ENCODE peak calls at places on chromosomes 12 and 14, in eight cellular contexts. L is stimulated activated CD4-positive, alpha-beta T cell treated with anti-CD3 and anti-CD28 coated beads, Interleukin-4, amount 100 ng/mL, for 24 hours; H is stomach; Z is lower leg skin; V is epithelial cell of esophagus; E is fibroblast of the aortic adventitia; N is SK-N-DZ; I is T-helper 2 cell. Y is an unnamed sample.

GRCh38 chr12:92933606-92934005 is 4.5 kb upstream of the EEA1 start:
- DNase-seq in H (no peak), I (no peak), Z (no peak), N (no peak), V (no peak), L (no peak), E (no peak), Y (no peak)

GRCh38 chr14:104559043-104559768 is 20.4 kb upstream of the C14orf180 start:
- DNase-seq in N (no peak), Z (no peak), E (no peak), H (no peak), I (no peak), L (no peak), V (no peak), Y (no peak)

GRCh38 chr14:84927096-84927910 is 602.6 kb upstream of the FLRT2 start:
- DNase-seq in V (peak; percentile 12), H (no peak), Z (no peak), E (no peak), L (no peak), N (no peak), I (no peak), Y (no peak)

GRCh38 chr14:55874785-55875184 is 243.4 kb upstream of the PELI2 start:
- DNase-seq in E (peak; percentile 9), H (no peak), Z (no peak), L (no peak), N (no peak), I (no peak), V (no peak), Y (no peak)

GRCh38 chr14:55845963-55846851 is 266.2 kb downstream of the KTN1 start:
- DNase-seq in N (no peak), I (no peak), H (no peak), Z (no peak), E (peak; percentile 16), L (no peak), V (no peak), Y (no peak)

GRCh38 chr12:115194448-115194847 is 510.5 kb upstream of the TBX3 start:
- DNase-seq in V (no peak), H (no peak), E (no peak), L (no peak), Z (no peak), I (no peak), N (no peak), Y (no peak)

GRCh38 chr12:110005319-110005973 is 6.2 kb downstream of the ANKRD13A start:
- DNase-seq in Z (no peak), E (no peak), L (no peak), H (no peak), I (no peak), N (no peak), V (no peak), Y (no peak)

GRCh38 chr12:2864198-2864597 is 7.4 kb upstream of the TEX52 start:
- DNase-seq in L (no peak), N (no peak), E (no peak), H (no peak), I (no peak), V (no peak), Z (no peak), Y (no peak)

GRCh38 chr12:27324452-27324999 is 8.1 kb upstream of the BMAL2 start:
- DNase-seq in V (no peak), E (peak; percentile 45), N (no peak), L (no peak), I (no peak), H (no peak), Z (no peak), Y (no peak)

GRCh38 chr12:49868952-49869815 is 26.3 kb upstream of the BCDIN3D start:
- DNase-seq in L (no peak), H (peak; percentile 83), Z (peak; percentile 90), E (peak; percentile 100), V (no peak), I (no peak), N (peak; percentile 100), Y (no peak)

GRCh38 chr12:112577473-112578334 is 159.0 kb downstream of the PTPN11 start:
- DNase-seq in H (no peak), Z (peak; percentile 12), L (no peak), V (no peak), I (no peak), E (no peak), N (no peak), Y (no peak)

GRCh38 chr14:100662850-100663527 is 63.7 kb upstream of the DLK1 start:
- DNase-seq in N (peak; percentile 68), L (peak; percentile 65), H (peak; percentile 71), V (peak; percentile 55), Z (peak; percentile 92), I (peak; percentile 43), E (peak; percentile 69), Y (peak; percentile 22)

GRCh38 chr12:1837541-1838206 is 17.3 kb downstream of the LRTM2 start:
- DNase-seq in Z (no peak), L (no peak), H (no peak), E (no peak), N (no peak), I (no peak), V (no peak), Y (no peak)

GRCh38 chr12:84508325-84508861 is 404.2 kb downstream of the SLC6A15 start:
- DNase-seq in Z (no peak), I (no peak), N (peak; percentile 24), H (no peak), E (peak; percentile 81), V (peak; percentile 93), L (no peak), Y (no peak)

GRCh38 chr12:96846313-96846712 is 60.7 kb upstream of the NEDD1 start:
- DNase-seq in V (no peak), L (no peak), N (no peak), I (no peak), Z (no peak), H (no peak), E (no peak), Y (no peak)

GRCh38 chr12:94151577-94151976 is 3.2 kb downstream of the PLXNC1 start:
- DNase-seq in E (no peak), I (no peak), H (no peak), L (no peak), N (no peak), Z (no peak), V (no peak), Y (no peak)

GRCh38 chr12:93509506-93509905 is 42.2 kb downstream of the MRPL42 start:
- DNase-seq in L (no peak), I (no peak), E (no peak), Z (no peak), V (no peak), N (no peak), H (no peak), Y (no peak)

GRCh38 chr14:88248606-88249005 is 74.5 kb downstream of the KCNK10 start:
- DNase-seq in I (no peak), L (no peak), N (no peak), Z (no peak), V (peak; percentile 27), H (no peak), E (peak; percentile 58), Y (no peak)

GRCh38 chr12:238116-238515 is 24.2 kb upstream of the SLC6A12 start:
- DNase-seq in H (no peak), Z (peak; percentile 13), E (no peak), L (no peak), V (no peak), I (no peak), N (no peak), Y (no peak)

GRCh38 chr12:112121780-112122565 is 3.4 kb upstream of the TRAFD1 start:
- DNase-seq in L (no peak), H (peak; percentile 60), E (peak; percentile 91), I (no peak), N (no peak), Z (peak; percentile 93), V (peak; percentile 89), Y (no peak)

GRCh38 chr12:27907766-27908165 is 64.8 kb downstream of the PTHLH start:
- DNase-seq in E (no peak), H (no peak), Z (no peak), I (no peak), N (no peak), V (peak; percentile 19), L (no peak), Y (no peak)

GRCh38 chr14:94994245-94994644 is 163.1 kb downstream of the DICER1 start:
- DNase-seq in E (no peak), H (no peak), L (no peak), N (no peak), Z (no peak), I (no peak), V (no peak), Y (no peak)

GRCh38 chr14:88631091-88631490 is 68.3 kb downstream of the ZC3H14 start:
- DNase-seq in Z (no peak), E (no peak), V (no peak), N (no peak), I (no peak), H (no peak), L (no peak), Y (no peak)

GRCh38 chr12:2288471-2288870 is 235.7 kb downstream of the CACNA1C start:
- DNase-seq in Z (peak; percentile 65), N (no peak), L (no peak), I (no peak), V (no peak), E (no peak), H (no peak), Y (no peak)

GRCh38 chr14:96145116-96145864 is 59.3 kb upstream of the BDKRB2 start:
- DNase-seq in H (no peak), N (no peak), L (no peak), V (no peak), I (no peak), Z (no peak), E (peak; percentile 89), Y (no peak)

GRCh38 chr12:6943387-6943718 is 263 bp upstream of the RNU7-1 start:
- DNase-seq in N (peak; percentile 98), V (peak; percentile 91), Z (peak; percentile 96), E (peak; percentile 96), I (peak; percentile 61), L (peak; percentile 85), H (peak; percentile 86), Y (peak; percentile 49)

GRCh38 chr12:69896653-69897381 is 71.8 kb downstream of the MYRFL start:
- DNase-seq in L (no peak), N (no peak), Z (no peak), H (no peak), I (no peak), E (no peak), V (no peak), Y (no peak)

GRCh38 chr14:84493779-84494178 is 1036.2 kb upstream of the FLRT2 start:
- DNase-seq in I (no peak), Z (no peak), L (no peak), V (no peak), E (no peak), N (no peak), H (no peak), Y (no peak)

GRCh38 chr14:104676694-104677505 is 12.5 kb upstream of the INF2 start:
- DNase-seq in L (peak; percentile 59), H (no peak), Z (no peak), I (peak; percentile 43), V (no peak), E (no peak), N (peak; percentile 44), Y (no peak)

GRCh38 chr14:100909439-100909838 is 5.9 kb upstream of the RTL1 start:
- DNase-seq in Z (no peak), L (no peak), H (no peak), I (no peak), E (no peak), N (no peak), V (no peak), Y (no peak)

GRCh38 chr14:96122496-96122895 is 82.1 kb upstream of the BDKRB2 start:
- DNase-seq in N (no peak), V (no peak), E (no peak), I (no peak), Z (peak; percentile 31), H (no peak), L (no peak), Y (no peak)

GRCh38 chr12:28958553-28959195 is 190.4 kb upstream of the FAR2 start:
- DNase-seq in V (peak; percentile 53), H (no peak), L (no peak), E (peak; percentile 86), Z (no peak), N (peak; percentile 45), I (no peak), Y (no peak)

GRCh38 chr12:128245106-128245505 is 21.9 kb upstream of the TMEM132C start:
- DNase-seq in I (no peak), N (peak; percentile 98), H (no peak), L (no peak), V (no peak), E (no peak), Z (no peak), Y (no peak)

GRCh38 chr14:73965206-73965605 is 15.1 kb downstream of the COQ6 start:
- DNase-seq in I (no peak), L (no peak), N (no peak), E (no peak), Z (no peak), V (no peak), H (no peak), Y (no peak)